ENCODE peak calls at places on chromosomes 5 and 9, in seven cellular contexts. One of them, this sample, is unnamed.
A peak's percentile ranks its signal among the peaks of the same experiment; 100 is the strongest.

GRCh38 chr5:12354686-12355085 is 450.4 kb upstream of the CTNND2 start:
- DNase-seq in stomach: no peak
- DNase-seq in HCT116: no peak
- DNase-seq in astrocyte: no peak
- DNase-seq in right cardiac atrium: no peak
- DNase-seq in aorta: no peak
- DNase-seq in neural progenitor cell: peak; percentile 2
- DNase-seq in this sample: no peak

GRCh38 chr9:124125590-124126047 is 114.1 kb downstream of the LHX2 start:
- DNase-seq in aorta: no peak
- DNase-seq in HCT116: no peak
- DNase-seq in neural progenitor cell: peak; percentile 88
- DNase-seq in stomach: no peak
- DNase-seq in astrocyte: no peak
- DNase-seq in right cardiac atrium: no peak
- DNase-seq in this sample: no peak

GRCh38 chr9:70113403-70114022 is 69.9 kb downstream of the MAMDC2 start:
- DNase-seq in right cardiac atrium: peak; percentile 82
- DNase-seq in astrocyte: peak; percentile 54
- DNase-seq in HCT116: peak; percentile 48
- DNase-seq in stomach: peak; percentile 46
- DNase-seq in aorta: peak; percentile 80
- DNase-seq in neural progenitor cell: peak; percentile 66
- DNase-seq in this sample: no peak

GRCh38 chr9:70618784-70619183 is 204.3 kb upstream of the KLF9 start:
- DNase-seq in aorta: no peak
- DNase-seq in HCT116: no peak
- DNase-seq in stomach: no peak
- DNase-seq in neural progenitor cell: no peak
- DNase-seq in right cardiac atrium: peak; percentile 90
- DNase-seq in astrocyte: no peak
- DNase-seq in this sample: no peak

GRCh38 chr9:8867148-8867547 is 1067.6 kb upstream of the DMAC1 start:
- DNase-seq in aorta: no peak
- DNase-seq in neural progenitor cell: no peak
- DNase-seq in HCT116: no peak
- DNase-seq in astrocyte: no peak
- DNase-seq in right cardiac atrium: no peak
- DNase-seq in stomach: no peak
- DNase-seq in this sample: no peak

GRCh38 chr5:133846478-133847226 is 121.8 kb downstream of the C5orf15 start:
- DNase-seq in stomach: no peak
- DNase-seq in astrocyte: no peak
- DNase-seq in HCT116: no peak
- DNase-seq in right cardiac atrium: no peak
- DNase-seq in aorta: no peak
- DNase-seq in neural progenitor cell: no peak
- DNase-seq in this sample: no peak

GRCh38 chr5:155087036-155087435 is 73.5 kb downstream of the KIF4B start:
- DNase-seq in HCT116: no peak
- DNase-seq in neural progenitor cell: no peak
- DNase-seq in astrocyte: no peak
- DNase-seq in stomach: no peak
- DNase-seq in right cardiac atrium: no peak
- DNase-seq in aorta: no peak
- DNase-seq in this sample: no peak

GRCh38 chr5:91938441-91938840 is 555.3 kb upstream of the ARRDC3 start:
- DNase-seq in aorta: no peak
- DNase-seq in right cardiac atrium: no peak
- DNase-seq in stomach: no peak
- DNase-seq in neural progenitor cell: no peak
- DNase-seq in astrocyte: peak; percentile 30
- DNase-seq in HCT116: no peak
- DNase-seq in this sample: no peak

GRCh38 chr9:18238254-18238653 is 235.7 kb upstream of the ADAMTSL1 start:
- DNase-seq in stomach: no peak
- DNase-seq in neural progenitor cell: no peak
- DNase-seq in astrocyte: peak; percentile 69
- DNase-seq in HCT116: no peak
- DNase-seq in aorta: no peak
- DNase-seq in right cardiac atrium: no peak
- DNase-seq in this sample: peak; percentile 47

GRCh38 chr5:149118463-149118862 is 22.8 kb upstream of the ABLIM3 start:
- DNase-seq in HCT116: no peak
- DNase-seq in right cardiac atrium: no peak
- DNase-seq in stomach: no peak
- DNase-seq in neural progenitor cell: no peak
- DNase-seq in aorta: no peak
- DNase-seq in astrocyte: no peak
- DNase-seq in this sample: no peak

GRCh38 chr5:68169898-68170297 is 45.7 kb upstream of the PIK3R1 start:
- DNase-seq in astrocyte: no peak
- DNase-seq in neural progenitor cell: peak; percentile 79
- DNase-seq in HCT116: no peak
- DNase-seq in right cardiac atrium: peak; percentile 75
- DNase-seq in aorta: no peak
- DNase-seq in stomach: no peak
- DNase-seq in this sample: no peak

GRCh38 chr5:149902177-149902576 is 42.4 kb downstream of the PDE6A start:
- DNase-seq in right cardiac atrium: no peak
- DNase-seq in astrocyte: no peak
- DNase-seq in aorta: no peak
- DNase-seq in stomach: no peak
- DNase-seq in HCT116: no peak
- DNase-seq in neural progenitor cell: no peak
- DNase-seq in this sample: no peak

GRCh38 chr9:136292591-136293448 is 11.1 kb downstream of the CCDC187 start:
- DNase-seq in stomach: peak; percentile 43
- DNase-seq in HCT116: no peak
- DNase-seq in right cardiac atrium: peak; percentile 62
- DNase-seq in aorta: no peak
- DNase-seq in astrocyte: no peak
- DNase-seq in neural progenitor cell: no peak
- DNase-seq in this sample: no peak

GRCh38 chr5:148962200-148962550 is 100.7 kb downstream of the SH3TC2 start:
- DNase-seq in right cardiac atrium: no peak
- DNase-seq in HCT116: no peak
- DNase-seq in neural progenitor cell: no peak
- DNase-seq in stomach: no peak
- DNase-seq in astrocyte: no peak
- DNase-seq in aorta: no peak
- DNase-seq in this sample: no peak

GRCh38 chr9:126114409-126114760 is 212.2 kb upstream of the MVB12B start:
- DNase-seq in aorta: no peak
- DNase-seq in HCT116: no peak
- DNase-seq in astrocyte: no peak
- DNase-seq in stomach: peak; percentile 21
- DNase-seq in right cardiac atrium: no peak
- DNase-seq in neural progenitor cell: no peak
- DNase-seq in this sample: no peak

GRCh38 chr5:159223469-159223868 is 14.1 kb upstream of the RNF145 start:
- DNase-seq in aorta: no peak
- DNase-seq in HCT116: no peak
- DNase-seq in astrocyte: no peak
- DNase-seq in stomach: no peak
- DNase-seq in neural progenitor cell: no peak
- DNase-seq in right cardiac atrium: peak; percentile 84
- DNase-seq in this sample: no peak

GRCh38 chr9:105127863-105128220 is 116.6 kb upstream of the SLC44A1 start:
- DNase-seq in astrocyte: peak; percentile 80
- DNase-seq in stomach: no peak
- DNase-seq in neural progenitor cell: no peak
- DNase-seq in aorta: no peak
- DNase-seq in HCT116: no peak
- DNase-seq in right cardiac atrium: no peak
- DNase-seq in this sample: peak; percentile 74

GRCh38 chr5:77333451-77334123 is 123.1 kb downstream of the PDE8B start:
- DNase-seq in HCT116: no peak
- DNase-seq in right cardiac atrium: peak; percentile 30
- DNase-seq in stomach: no peak
- DNase-seq in astrocyte: no peak
- DNase-seq in neural progenitor cell: peak; percentile 13
- DNase-seq in aorta: no peak
- DNase-seq in this sample: no peak

GRCh38 chr5:169091396-169091980 is 209.5 kb downstream of the SLIT3 start:
- DNase-seq in HCT116: no peak
- DNase-seq in right cardiac atrium: no peak
- DNase-seq in aorta: no peak
- DNase-seq in stomach: no peak
- DNase-seq in astrocyte: no peak
- DNase-seq in neural progenitor cell: no peak
- DNase-seq in this sample: no peak

GRCh38 chr5:73892806-73893205 is 266.8 kb downstream of the ARHGEF28 start:
- DNase-seq in HCT116: no peak
- DNase-seq in stomach: no peak
- DNase-seq in neural progenitor cell: no peak
- DNase-seq in astrocyte: peak; percentile 94
- DNase-seq in right cardiac atrium: no peak
- DNase-seq in aorta: no peak
- DNase-seq in this sample: no peak

GRCh38 chr5:80592105-80592504 is 22.0 kb upstream of the ANKRD34B start:
- DNase-seq in neural progenitor cell: no peak
- DNase-seq in right cardiac atrium: no peak
- DNase-seq in aorta: no peak
- DNase-seq in astrocyte: no peak
- DNase-seq in HCT116: no peak
- DNase-seq in stomach: no peak
- DNase-seq in this sample: peak; percentile 49

GRCh38 chr5:145903113-145903512 is 30.3 kb upstream of the GRXCR2 start:
- DNase-seq in aorta: no peak
- DNase-seq in astrocyte: no peak
- DNase-seq in HCT116: peak; percentile 21
- DNase-seq in neural progenitor cell: no peak
- DNase-seq in stomach: no peak
- DNase-seq in right cardiac atrium: no peak
- DNase-seq in this sample: no peak

GRCh38 chr5:145902421-145902820 is 29.6 kb upstream of the GRXCR2 start:
- DNase-seq in aorta: no peak
- DNase-seq in astrocyte: peak; percentile 26
- DNase-seq in HCT116: no peak
- DNase-seq in stomach: no peak
- DNase-seq in neural progenitor cell: no peak
- DNase-seq in right cardiac atrium: no peak
- DNase-seq in this sample: no peak

GRCh38 chr5:145904743-145905142 is 31.6 kb upstream of the SH3RF2 start:
- DNase-seq in right cardiac atrium: no peak
- DNase-seq in astrocyte: no peak
- DNase-seq in aorta: no peak
- DNase-seq in HCT116: no peak
- DNase-seq in stomach: no peak
- DNase-seq in neural progenitor cell: no peak
- DNase-seq in this sample: no peak

GRCh38 chr5:145906401-145906800 is 30.0 kb upstream of the SH3RF2 start:
- DNase-seq in HCT116: no peak
- DNase-seq in neural progenitor cell: no peak
- DNase-seq in right cardiac atrium: no peak
- DNase-seq in astrocyte: peak; percentile 50
- DNase-seq in stomach: no peak
- DNase-seq in aorta: no peak
- DNase-seq in this sample: no peak

GRCh38 chr5:145903862-145904261 is 31.0 kb upstream of the GRXCR2 start:
- DNase-seq in HCT116: no peak
- DNase-seq in neural progenitor cell: no peak
- DNase-seq in right cardiac atrium: no peak
- DNase-seq in astrocyte: peak; percentile 68
- DNase-seq in aorta: no peak
- DNase-seq in stomach: no peak
- DNase-seq in this sample: no peak
- H3K27ac ChIP-seq in HCT116: no peak overlapping the region
- H3K27ac ChIP-seq in neural progenitor cell: no peak overlapping the region
- H3K27ac ChIP-seq in right cardiac atrium: no peak overlapping the region
- H3K27ac ChIP-seq in astrocyte: no peak overlapping the region
- H3K27ac ChIP-seq in aorta: no peak overlapping the region
- H3K27ac ChIP-seq in stomach: no peak overlapping the region
- H3K27ac ChIP-seq in this sample: no peak overlapping the region

DNA sequence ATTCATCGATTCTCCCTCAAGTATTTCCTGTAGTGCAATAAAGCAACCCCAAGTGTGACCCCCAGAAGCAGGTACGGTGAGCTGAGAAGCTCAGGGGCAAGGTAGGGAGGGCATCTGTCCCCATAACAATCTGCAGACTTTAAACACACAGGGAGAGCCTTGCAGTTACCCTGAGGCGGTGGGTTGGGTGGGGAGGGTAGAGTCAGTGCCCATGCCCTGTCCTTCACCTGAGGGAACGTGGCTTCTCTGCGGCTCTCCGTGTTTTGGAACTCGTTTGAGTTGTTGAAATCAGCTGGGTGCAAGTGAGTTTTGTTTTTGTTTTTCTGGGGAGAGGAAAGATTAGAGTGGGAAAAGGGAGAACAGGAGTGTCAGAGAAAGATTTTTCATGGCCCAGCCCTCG is 266.7 kb upstream of the VLDLR start:
- DNase-seq in aorta: no peak
- DNase-seq in stomach: no peak
- DNase-seq in neural progenitor cell: no peak
- DNase-seq in right cardiac atrium: no peak
- DNase-seq in HCT116: no peak
- DNase-seq in astrocyte: no peak
- DNase-seq in this sample: no peak
- H3K4me1 ChIP-seq in aorta: no peaks in the 10 kb centered on the region
- H3K4me1 ChIP-seq in stomach: no peaks in the 10 kb centered on the region
- H3K4me1 ChIP-seq in neural progenitor cell: peaks cover 17% of the 10 kb centered on the region
- H3K4me1 ChIP-seq in right cardiac atrium: no peaks in the 10 kb centered on the region
- H3K4me1 ChIP-seq in HCT116: no peaks in the 10 kb centered on the region
- H3K4me1 ChIP-seq in astrocyte: no peaks in the 10 kb centered on the region
- H3K4me1 ChIP-seq in this sample: no peaks in the 10 kb centered on the region

GRCh38 chr9:4126996-4127395 is 172.9 kb downstream of the GLIS3 start:
- DNase-seq in HCT116: no peak
- DNase-seq in neural progenitor cell: no peak
- DNase-seq in right cardiac atrium: no peak
- DNase-seq in astrocyte: peak; percentile 52
- DNase-seq in stomach: no peak
- DNase-seq in aorta: no peak
- DNase-seq in this sample: no peak
- H3K27ac ChIP-seq in HCT116: no peak overlapping the region
- H3K27ac ChIP-seq in neural progenitor cell: no peak overlapping the region
- H3K27ac ChIP-seq in right cardiac atrium: no peak overlapping the region
- H3K27ac ChIP-seq in astrocyte: peak overlapping the region; percentile 92
- H3K27ac ChIP-seq in stomach: no peak overlapping the region
- H3K27ac ChIP-seq in aorta: peak overlapping the region; percentile 75
- H3K27ac ChIP-seq in this sample: peak overlapping the region; percentile 89

GRCh38 chr5:1166370-1166769 is 35.0 kb upstream of the SLC6A19 start:
- DNase-seq in aorta: no peak
- DNase-seq in right cardiac atrium: no peak
- DNase-seq in stomach: no peak
- DNase-seq in HCT116: no peak
- DNase-seq in astrocyte: no peak
- DNase-seq in neural progenitor cell: no peak
- DNase-seq in this sample: no peak

GRCh38 chr5:1163366-1163765 is 38.0 kb upstream of the SLC6A19 start:
- DNase-seq in right cardiac atrium: peak; percentile 37
- DNase-seq in aorta: peak; percentile 62
- DNase-seq in HCT116: no peak
- DNase-seq in neural progenitor cell: no peak
- DNase-seq in stomach: no peak
- DNase-seq in astrocyte: no peak
- DNase-seq in this sample: no peak

GRCh38 chr5:1163879-1164278 is 37.5 kb upstream of the SLC6A19 start:
- DNase-seq in stomach: no peak
- DNase-seq in astrocyte: no peak
- DNase-seq in aorta: peak; percentile 69
- DNase-seq in right cardiac atrium: peak; percentile 45
- DNase-seq in neural progenitor cell: no peak
- DNase-seq in HCT116: no peak
- DNase-seq in this sample: no peak

GRCh38 chr5:1165864-1166263 is 35.5 kb upstream of the SLC6A19 start:
- DNase-seq in neural progenitor cell: no peak
- DNase-seq in HCT116: no peak
- DNase-seq in aorta: no peak
- DNase-seq in right cardiac atrium: no peak
- DNase-seq in astrocyte: no peak
- DNase-seq in stomach: no peak
- DNase-seq in this sample: no peak

GRCh38 chr5:1164696-1165630 is 36.4 kb upstream of the SLC6A19 start:
- DNase-seq in neural progenitor cell: no peak
- DNase-seq in HCT116: no peak
- DNase-seq in stomach: no peak
- DNase-seq in astrocyte: no peak
- DNase-seq in right cardiac atrium: peak; percentile 40
- DNase-seq in aorta: peak; percentile 63
- DNase-seq in this sample: no peak
- H3K4me1 ChIP-seq in neural progenitor cell: peaks cover 3% of the 10 kb centered on the region
- H3K4me1 ChIP-seq in HCT116: peaks cover 32% of the 10 kb centered on the region
- H3K4me1 ChIP-seq in stomach: peaks cover 24% of the 10 kb centered on the region
- H3K4me1 ChIP-seq in astrocyte: no peaks in the 10 kb centered on the region
- H3K4me1 ChIP-seq in right cardiac atrium: no peaks in the 10 kb centered on the region
- H3K4me1 ChIP-seq in aorta: no peaks in the 10 kb centered on the region
- H3K4me1 ChIP-seq in this sample: peaks cover 12% of the 10 kb centered on the region

This sample was measured in PC-9.